ENCODE peak calls at places on chromosomes 13 and 19, in four cellular contexts. N, H, L and V are unnamed samples. For H3K9me3, the result is how much of the 10 kb centered on the place peaks cover.

GRCh38 chr13:21326155-21327030 is 132.7 kb downstream of the ZDHHC20 start:
- DNase-seq in L (peak), H (peak), N (peak), V (peak)

GRCh38 chr19:5719274-5719960 is 529 bp downstream of the LONP1 start:
- DNase-seq in H (no peak), N (no peak), L (peak), V (no peak)

GRCh38 chr19:42466521-42467436 is 24.0 kb upstream of the CXCL17 start:
- DNase-seq in N (no peak), H (no peak), L (no peak), V (no peak)

GRCh38 chr13:45941261-45941660 is 89.7 kb upstream of the SIAH3 start:
- DNase-seq in L (no peak), N (no peak), H (no peak), V (no peak)

GRCh38 chr19:33405491-33406461 is 32.3 kb downstream of the CEBPG start:
- DNase-seq in N (no peak), L (no peak), H (no peak), V (no peak)

GRCh38 chr19:50428768-50429463 is 3.8 kb upstream of the MYBPC2 start:
- DNase-seq in L (no peak), N (no peak), H (no peak), V (no peak)

GRCh38 chr13:45737571-45738002 is 35.5 kb downstream of the CBY2 start:
- DNase-seq in L (no peak), N (no peak), H (no peak), V (peak)

GRCh38 chr13:110506396-110506795 is 55.1 kb downstream of the RAB20 start:
- DNase-seq in H (no peak), N (no peak), L (no peak), V (no peak)

GRCh38 chr13:32079586-32079985 is 48.0 kb downstream of the FRY start:
- DNase-seq in N (no peak), L (no peak), H (no peak), V (no peak)

GRCh38 chr19:18203408-18203862 is 407 bp downstream of the RAB3A start:
- DNase-seq in L (no peak), H (no peak), N (no peak), V (no peak)

GRCh38 chr13:108044929-108045328 is 170.4 kb downstream of the LIG4 start:
- DNase-seq in N (no peak), L (no peak), H (no peak), V (no peak)

GRCh38 chr13:27374650-27375049 is 49.8 kb upstream of the GTF3A start:
- DNase-seq in L (peak), N (no peak), H (peak), V (peak)

GRCh38 chr13:98285317-98285716 is 108.2 kb upstream of the RNF113B start:
- DNase-seq in N (no peak), L (peak), H (no peak), V (no peak)

GRCh38 chr19:4910594-4911273 is 1.4 kb downstream of the UHRF1 start:
- DNase-seq in L (peak), N (no peak), H (no peak), V (no peak)

GRCh38 chr13:80753951-80754350 is 413.0 kb upstream of the SPRY2 start:
- DNase-seq in H (no peak), N (no peak), L (no peak), V (no peak)

GRCh38 chr13:41883147-41883546 is 77.8 kb downstream of the VWA8 start:
- DNase-seq in L (no peak), N (no peak), H (no peak), V (no peak)

GRCh38 chr13:51895906-51896888 is 34.4 kb downstream of the CCDC70 start:
- DNase-seq in H (peak), L (peak), N (peak), V (peak)

GRCh38 chr19:34364830-34365462 is at the start of gene GPI:
- DNase-seq in H (no peak), N (peak), L (peak), V (peak)

GRCh38 chr19:48292798-48293197 is 22.9 kb downstream of the ZNF114 start:
- DNase-seq in L (peak), H (no peak), N (no peak), V (no peak)

GRCh38 chr19:9645466-9645865 is 24.4 kb upstream of the ZNF561 start:
- DNase-seq in H (no peak), N (no peak), L (no peak), V (no peak)

GRCh38 chr13:37595162-37595561 is 3.4 kb downstream of the POSTN start:
- DNase-seq in N (peak), H (no peak), L (peak), V (no peak)

GRCh38 chr13:72489751-72490150 is 237.7 kb downstream of the MZT1 start:
- DNase-seq in L (no peak), H (no peak), N (no peak), V (no peak)

GRCh38 chr19:21940684-21941083 is 70.1 kb downstream of the ZNF208 start:
- DNase-seq in H (no peak), L (no peak), N (no peak), V (no peak)

GRCh38 chr19:44777715-44778347 is at the start of gene CBLC:
- DNase-seq in N (peak), H (no peak), L (no peak), V (peak)

GRCh38 chr19:15989889-15990288 is 41.1 kb downstream of the OR10H4 start:
- DNase-seq in H (no peak), L (no peak), N (no peak), V (no peak)

GRCh38 chr19:35041548-35042055 is at the start of gene HPN:
- DNase-seq in N (no peak), L (no peak), H (no peak), V (peak)

GRCh38 chr19:35791814-35792279 is 16.5 kb downstream of the ARHGAP33 start:
- DNase-seq in L (no peak), N (no peak), H (no peak), V (no peak)

GRCh38 chr19:18648971-18649310 is 12.1 kb downstream of the KLHL26 start:
- DNase-seq in N (no peak), L (no peak), H (no peak), V (no peak)

GRCh38 chr19:38970664-38971532 is 4.6 kb downstream of the FBXO17 start:
- DNase-seq in H (no peak), N (no peak), L (no peak), V (no peak)

GRCh38 chr13:49371943-49372636 is 71.8 kb downstream of the CAB39L start:
- DNase-seq in H (no peak), N (no peak), L (no peak), V (no peak)

GRCh38 chr13:65733110-65733509 is 1497.0 kb downstream of the PCDH9 start:
- DNase-seq in L (no peak), N (no peak), H (no peak), V (no peak)

GRCh38 chr19:38729653-38730469 is 14.4 kb downstream of the CAPN12 start:
- DNase-seq in H (peak), L (peak), N (peak), V (peak)

GRCh38 chr13:39419866-39420265 is 183.1 kb downstream of the LHFPL6 start:
- DNase-seq in H (no peak), N (no peak), L (no peak), V (no peak)

GRCh38 chr13:34161829-34162544 is 344.0 kb downstream of the RFC3 start:
- DNase-seq in L (peak), N (no peak), H (no peak), V (no peak)

GRCh38 chr13:41019027-41019487 is at the start of gene ELF1:
- DNase-seq in H (no peak), L (peak), N (no peak), V (no peak)

GRCh38 chr13:41827507-41828213 is 133.2 kb downstream of the VWA8 start:
- DNase-seq in L (peak), N (no peak), H (no peak), V (no peak)

GRCh38 chr19:35124098-35125060 is 8.8 kb downstream of the FXYD3 start:
- DNase-seq in H (no peak), N (no peak), L (peak), V (peak)

GRCh38 chr13:76632388-76633044 is 253.7 kb downstream of the KCTD12 start:
- DNase-seq in H (no peak), N (no peak), L (no peak), V (peak)

GRCh38 chr13:62643007-62643483 is 1227.4 kb upstream of the PCDH20 start:
- DNase-seq in L (peak), H (no peak), N (no peak), V (no peak)

DNA sequence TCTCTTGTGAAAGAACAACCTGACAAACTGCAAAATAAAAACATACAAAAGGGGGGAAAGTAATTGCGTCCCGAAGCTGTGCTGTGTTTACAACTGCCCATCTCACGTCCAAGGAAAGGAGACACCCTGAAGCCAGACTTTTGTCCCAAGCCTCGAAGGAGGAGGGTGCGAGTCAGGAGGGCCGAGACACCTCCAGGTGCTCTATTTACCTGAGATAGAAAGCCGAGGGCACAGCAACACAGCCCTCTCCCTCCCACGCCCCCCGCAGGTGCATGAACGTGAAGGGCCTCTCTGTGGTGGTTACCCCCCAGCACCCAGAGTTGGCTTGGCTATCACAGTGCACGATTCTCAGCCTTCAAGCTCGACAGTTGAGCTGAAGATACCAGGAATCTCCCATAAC is 33.2 kb downstream of the NLRP13 start:
- DNase-seq in L (no peak), N (no peak), H (no peak), V (no peak)
- H3K9me3 ChIP-seq in L (under half), N (half or more), H (under half), V (half or more)

GRCh38 chr19:3433805-3434540 is 46.4 kb downstream of the SMIM24 start:
- DNase-seq in N (no peak), L (no peak), H (no peak), V (no peak)

GRCh38 chr19:3431760-3432397 is 48.4 kb downstream of the SMIM24 start:
- DNase-seq in N (no peak), H (no peak), L (no peak), V (no peak)

GRCh38 chr19:3434630-3435553 is 45.4 kb downstream of the SMIM24 start:
- DNase-seq in H (peak), N (peak), L (peak), V (peak)

GRCh38 chr19:3433313-3433712 is 47.0 kb downstream of the SMIM24 start:
- DNase-seq in H (no peak), N (no peak), L (no peak), V (no peak)
- H2AK5ac ChIP-seq in H (peak), N (no peak), L (no peak), V (no peak)

GRCh38 chr13:26219726-26220125 is 2.4 kb downstream of the RNF6 start:
- DNase-seq in H (no peak), N (no peak), L (peak), V (no peak)
- H3K9me3 ChIP-seq in H (under half), N (under half), L (under half), V (under half)

DNA sequence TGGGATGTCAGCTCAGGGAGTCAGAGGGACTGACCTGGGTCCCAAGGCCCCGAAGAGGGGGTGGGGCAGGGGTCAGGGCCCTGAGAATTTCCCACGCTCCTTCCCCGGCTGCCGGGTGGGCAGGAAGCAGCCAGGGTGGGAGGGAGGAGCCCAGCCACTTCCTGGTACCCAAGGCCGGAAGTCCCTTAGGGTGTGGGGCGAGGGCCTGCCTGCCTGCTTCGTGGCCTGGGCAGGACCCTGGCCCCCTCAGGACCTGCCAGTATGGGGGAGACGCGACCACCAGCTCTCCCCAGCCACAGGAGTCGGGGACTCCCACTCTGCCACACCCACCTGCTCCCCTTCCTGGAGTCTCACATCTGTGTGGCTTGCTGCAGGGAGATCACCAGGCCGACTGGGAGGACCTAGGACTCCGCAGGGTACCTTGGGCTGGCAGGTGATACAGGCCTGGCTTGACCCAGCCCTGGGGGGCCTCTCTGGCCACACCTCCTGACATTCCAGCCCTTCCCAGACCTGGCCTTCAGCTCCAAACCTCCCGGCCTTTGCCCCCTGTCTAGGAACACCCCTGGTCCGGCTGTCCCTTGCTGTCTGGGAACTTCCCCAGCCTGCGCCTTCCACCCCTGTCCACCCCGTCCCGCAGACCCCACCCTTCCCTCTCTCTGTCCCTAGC is 9.8 kb upstream of the CIRBP start:
- DNase-seq in L (peak), H (no peak), N (no peak), V (peak)
- H2AK5ac ChIP-seq in L (peak), H (peak), N (peak), V (no peak)

GRCh38 chr19:57689750-57690149 is 8.0 kb downstream of the ZNF551 start:
- DNase-seq in H (no peak), N (no peak), L (no peak), V (peak)
- H3K9me3 ChIP-seq in H (half or more), N (under half), L (half or more), V (under half)

GRCh38 chr19:1490020-1490310 is 185 bp downstream of the PCSK4 start:
- DNase-seq in L (no peak), H (no peak), N (no peak), V (no peak)
- H2AK5ac ChIP-seq in L (no peak), H (peak), N (no peak), V (no peak)

GRCh38 chr19:57056972-57057371 is 62.8 kb upstream of the USP29 start:
- DNase-seq in L (peak), N (no peak), H (no peak), V (no peak)
- H3K9me3 ChIP-seq in L (under half), N (half or more), H (under half), V (half or more)

DNA sequence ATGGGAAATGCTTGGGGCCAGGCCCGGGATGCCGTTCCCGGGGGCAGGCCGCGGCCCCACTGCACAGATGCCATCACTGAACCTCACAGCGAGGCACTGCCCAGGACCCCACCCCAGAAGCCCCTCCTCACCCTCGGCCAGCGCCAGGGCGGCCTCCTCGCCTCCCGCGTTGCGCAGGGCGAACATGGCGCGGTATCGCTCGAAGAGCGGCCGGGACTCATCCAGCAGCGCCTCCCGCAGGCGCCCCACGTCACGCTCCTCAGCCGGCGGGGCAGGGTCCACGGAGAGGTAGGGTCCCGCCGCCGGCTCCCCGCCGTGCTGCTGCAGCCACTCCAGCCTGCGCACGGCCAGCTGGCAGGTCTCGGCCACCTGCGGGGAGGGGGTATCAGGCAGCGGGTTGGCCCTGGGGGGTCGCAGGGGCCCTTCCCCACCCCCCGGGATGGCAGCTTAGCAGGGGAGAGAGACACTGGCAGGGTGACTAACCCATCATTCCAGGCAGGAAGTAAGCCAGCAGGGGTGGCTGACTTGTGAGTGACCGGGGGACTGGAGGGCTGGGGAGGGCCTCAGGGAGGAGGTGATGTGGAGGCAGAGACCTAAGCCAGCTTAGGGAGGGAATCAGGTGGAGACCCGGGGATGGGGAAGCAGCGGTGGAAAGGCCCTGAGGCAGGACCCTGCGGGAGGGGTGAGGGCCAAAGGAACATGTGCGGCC is 8.2 kb downstream of the DOHH start:
- DNase-seq in H (no peak), N (no peak), L (no peak), V (no peak)
- H2AK5ac ChIP-seq in H (no peak), N (no peak), L (no peak), V (no peak)